ENCODE peak calls at places on chromosomes 12 and 14, in six cellular contexts. K is transverse colon, F is GM23338, R is prostate gland, S is stomach, H is suprapubic skin. A is an unnamed sample.

GRCh38 chr12:81206425-81206824 is 128.5 kb downstream of the ACSS3 start:
- DNase-seq in F (peak), K (no peak), R (no peak), S (no peak), H (no peak), A (no peak)

GRCh38 chr12:110582286-110583136 is 607 bp downstream of the PPTC7 start:
- DNase-seq in H (peak), S (peak), R (peak), F (peak), K (peak), A (peak)

GRCh38 chr12:82359115-82359478 is 768 bp downstream of the METTL25 start:
- DNase-seq in F (peak), S (no peak), R (no peak), H (no peak), K (no peak), A (no peak)

GRCh38 chr12:58804749-58805148 is 115.6 kb downstream of the LRIG3 start:
- DNase-seq in R (no peak), K (no peak), H (no peak), S (no peak), F (peak), A (no peak)

GRCh38 chr14:106564058-106564643 is 1037.8 kb downstream of the TMEM121 start:
- DNase-seq in H (no peak), F (peak), R (no peak), S (no peak), K (peak), A (no peak)

GRCh38 chr14:39266589-39266870 is 32.8 kb downstream of the MIA2 start:
- DNase-seq in F (no peak), H (peak), R (peak), K (peak), S (peak), A (peak)

GRCh38 chr12:47114481-47114892 is 34.7 kb upstream of the AMIGO2 start:
- DNase-seq in R (no peak), F (no peak), H (no peak), K (no peak), S (no peak), A (no peak)

GRCh38 chr12:63753743-63754142 is 26.0 kb upstream of the RXYLT1 start:
- DNase-seq in K (no peak), R (no peak), S (no peak), H (no peak), F (peak), A (no peak)

GRCh38 chr14:104134061-104134965 is 4.1 kb upstream of the KIF26A start:
- DNase-seq in R (no peak), F (no peak), K (no peak), H (peak), S (no peak), A (no peak)

GRCh38 chr14:100824156-100824555 is 1.8 kb upstream of the MEG3 start:
- DNase-seq in K (no peak), H (no peak), S (no peak), F (peak), R (no peak), A (no peak)

GRCh38 chr12:50087995-50088394 is 2.9 kb downstream of the SMARCD1 start:
- DNase-seq in K (no peak), H (no peak), F (no peak), R (no peak), S (no peak), A (no peak)

GRCh38 chr12:16608346-16608745 is 2.4 kb upstream of the LMO3 start:
- DNase-seq in H (no peak), R (no peak), K (no peak), F (no peak), S (no peak), A (no peak)

GRCh38 chr12:11780521-11781101 is 131.1 kb downstream of the ETV6 start:
- DNase-seq in R (no peak), F (no peak), H (no peak), S (no peak), K (no peak), A (no peak)

GRCh38 chr12:6764011-6764828 is 1.9 kb upstream of the PTMS start:
- DNase-seq in F (peak), H (peak), S (peak), R (peak), K (peak), A (peak)

GRCh38 chr12:132827763-132828703 is 636 bp downstream of the GOLGA3 start:
- DNase-seq in H (peak), R (peak), F (peak), S (peak), K (peak), A (peak)

GRCh38 chr12:112419269-112420133 is 754 bp downstream of the PTPN11 start:
- DNase-seq in R (peak), F (peak), S (peak), H (peak), K (peak), A (peak)

GRCh38 chr12:41992692-41993215 is 151.9 kb downstream of the GXYLT1 start:
- DNase-seq in R (no peak), H (no peak), S (no peak), K (no peak), F (no peak), A (no peak)

GRCh38 chr14:55556929-55557623 is 22.9 kb upstream of the KTN1 start:
- DNase-seq in R (peak), H (peak), F (no peak), S (peak), K (peak), A (peak)

GRCh38 chr12:121144416-121144914 is 11.8 kb downstream of the P2RX7 start:
- DNase-seq in H (no peak), R (no peak), K (no peak), S (no peak), F (no peak), A (no peak)

GRCh38 chr14:80055912-80056801 is 155.1 kb downstream of the DIO2 start:
- DNase-seq in S (peak), H (no peak), R (peak), F (peak), K (peak), A (peak)

GRCh38 chr12:113142173-113142885 is 6.8 kb upstream of the RASAL1 start:
- DNase-seq in R (no peak), K (peak), F (no peak), H (peak), S (peak), A (peak)

GRCh38 chr14:21026251-21026987 is 1.6 kb upstream of the NDRG2 start:
- DNase-seq in K (no peak), R (no peak), H (no peak), F (peak), S (no peak), A (no peak)

GRCh38 chr12:47742253-47742825 is 16.3 kb downstream of the RAPGEF3 start:
- DNase-seq in S (peak), R (no peak), H (no peak), K (peak), F (peak), A (peak)

GRCh38 chr12:100716658-100716948 is 78.0 kb upstream of the ANO4 start:
- DNase-seq in S (no peak), K (no peak), H (no peak), R (no peak), F (peak), A (no peak)

GRCh38 chr14:104984056-104984894 is 1.3 kb upstream of the CLBA1 start:
- DNase-seq in S (no peak), R (no peak), F (no peak), H (peak), K (no peak), A (no peak)

GRCh38 chr12:105921872-105922669 is 216.7 kb downstream of the NUAK1 start:
- DNase-seq in K (no peak), R (no peak), S (no peak), H (no peak), F (no peak), A (no peak)

GRCh38 chr14:96249016-96249415 is 7.0 kb upstream of the BDKRB1 start:
- DNase-seq in K (no peak), F (no peak), H (no peak), S (no peak), R (no peak), A (no peak)

GRCh38 chr12:119940881-119941280 is 48.2 kb upstream of the BICDL1 start:
- DNase-seq in H (no peak), R (no peak), S (no peak), F (peak), K (no peak), A (no peak)

GRCh38 chr14:60945984-60946383 is 34.9 kb downstream of the TRMT5 start:
- DNase-seq in F (no peak), H (no peak), S (no peak), R (no peak), K (no peak), A (no peak)
- TF ChIP-seq POLR2AphosphoS5 in F (no peak), H (no peak), S (no peak), R (no peak), K (no peak), A (no peak)

GRCh38 chr12:54333420-54334034 is 8.6 kb downstream of the COPZ1 start:
- DNase-seq in R (no peak), F (no peak), S (no peak), H (no peak), K (no peak), A (no peak)

GRCh38 chr12:54337854-54338650 is 13.1 kb downstream of the COPZ1 start:
- DNase-seq in F (no peak), K (no peak), H (no peak), S (no peak), R (no peak), A (no peak)

GRCh38 chr12:54338682-54339296 is 13.9 kb downstream of the COPZ1 start:
- DNase-seq in S (no peak), H (no peak), R (no peak), K (no peak), F (no peak), A (no peak)

GRCh38 chr12:54340845-54341244 is 15.9 kb downstream of the COPZ1 start:
- DNase-seq in H (no peak), R (no peak), F (no peak), S (no peak), K (no peak), A (no peak)

GRCh38 chr12:54337280-54337842 is 12.4 kb downstream of the COPZ1 start:
- DNase-seq in R (no peak), F (no peak), H (no peak), K (no peak), S (no peak), A (no peak)
- H3K27ac ChIP-seq in R (no peak), F (no peak), H (peak), K (peak), S (peak), A (peak)

GRCh38 chr12:2429032-2429431 is 365.7 kb upstream of the FKBP4 start:
- DNase-seq in F (no peak), R (no peak), K (no peak), H (no peak), S (no peak), A (no peak)
- TF ChIP-seq POLR2AphosphoS5 in F (no peak), R (no peak), K (no peak), H (no peak), S (peak), A (no peak)

GRCh38 chr14:50344831-50345563 is 32.9 kb downstream of the DMAC2L start:
- DNase-seq in R (peak), F (no peak), H (no peak), S (no peak), K (no peak), A (no peak)
- H3K27ac ChIP-seq in R (peak), F (no peak), H (no peak), S (no peak), K (peak), A (no peak)

GRCh38 chr12:76559277-76560082 is at the start of gene OSBPL8:
- DNase-seq in F (peak), R (peak), K (peak), S (peak), H (peak), A (peak)
- TF ChIP-seq POLR2AphosphoS5 in F (peak), R (peak), K (peak), S (peak), H (peak), A (peak)

GRCh38 chr14:94171208-94171607 is 2.9 kb upstream of the PPP4R4 start:
- DNase-seq in R (no peak), H (no peak), K (no peak), S (no peak), F (no peak), A (no peak)
- H3K27ac ChIP-seq in R (no peak), H (no peak), K (no peak), S (no peak), F (no peak), A (no peak)

GRCh38 chr12:27549801-27550652 is 26.0 kb downstream of the PPFIBP1 start:
- DNase-seq in R (peak), H (peak), F (peak), K (peak), S (peak), A (peak)

GRCh38 chr12:27548301-27549199 is 24.5 kb downstream of the PPFIBP1 start:
- DNase-seq in S (no peak), R (no peak), F (no peak), H (no peak), K (no peak), A (no peak)

GRCh38 chr12:27547592-27547991 is 23.6 kb downstream of the PPFIBP1 start:
- DNase-seq in S (no peak), K (no peak), H (no peak), R (no peak), F (no peak), A (no peak)

GRCh38 chr12:27550653-27550975 is 26.6 kb downstream of the PPFIBP1 start:
- DNase-seq in H (no peak), F (no peak), R (no peak), K (no peak), S (no peak), A (no peak)

DNA sequence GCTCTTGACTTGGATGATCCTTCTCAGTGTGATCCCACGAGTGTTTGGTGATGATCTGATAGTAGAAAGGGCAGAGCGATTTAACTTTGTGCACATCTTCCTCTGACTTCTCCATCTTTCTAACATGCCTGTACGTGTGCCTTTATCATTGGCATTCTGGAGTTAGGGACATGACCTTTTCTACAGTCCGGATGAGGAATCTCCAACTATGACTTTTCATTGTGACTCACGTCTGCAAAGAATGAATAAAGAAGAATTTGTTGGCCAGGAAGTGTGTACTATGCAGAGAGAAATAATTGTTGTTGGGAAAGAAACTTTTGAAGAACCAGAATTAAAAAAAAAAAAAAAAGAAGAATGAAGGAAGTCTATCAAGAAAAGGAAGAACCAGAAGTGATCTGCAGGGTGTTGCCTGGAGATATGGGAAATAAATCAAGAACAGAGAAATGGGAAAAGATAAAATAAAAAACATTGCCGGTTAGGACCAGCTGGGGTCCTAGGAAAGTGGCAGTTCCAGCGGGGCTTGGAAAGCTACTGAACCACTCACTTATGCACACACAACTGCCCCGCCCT is 25.3 kb downstream of the PPFIBP1 start:
- DNase-seq in R (no peak), S (no peak), H (no peak), K (no peak), F (no peak), A (no peak)
- TF ChIP-seq POLR2AphosphoS5 in R (no peak), S (no peak), H (no peak), K (peak), F (no peak), A (no peak)

GRCh38 chr14:92644601-92645515 is 103.6 kb downstream of the LGMN start:
- DNase-seq in K (no peak), H (no peak), R (no peak), F (no peak), S (no peak), A (no peak)
- H3K27ac ChIP-seq in K (peak), H (no peak), R (peak), F (no peak), S (peak), A (no peak)

DNA sequence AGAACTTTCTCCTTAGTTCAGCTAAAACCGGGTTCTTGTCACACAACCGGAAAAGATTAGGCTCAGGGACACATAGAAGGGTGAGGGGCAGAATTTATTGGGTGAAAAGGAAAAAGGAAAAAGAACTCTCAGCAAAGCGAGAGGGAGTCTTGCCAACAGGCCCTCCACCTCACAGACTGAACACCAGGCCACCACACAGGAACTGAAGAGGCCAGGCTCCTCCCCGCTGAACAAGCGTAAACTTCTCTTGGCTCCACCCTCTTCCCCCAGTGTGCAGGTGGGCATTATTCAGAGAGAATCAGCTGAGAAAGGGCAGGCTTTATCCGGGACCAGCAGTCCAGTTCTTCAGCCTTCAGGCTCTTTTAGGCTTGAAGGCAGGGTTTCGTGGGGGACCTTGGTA is 125.6 kb upstream of the FGD4 start:
- DNase-seq in R (no peak), S (no peak), K (peak), H (no peak), F (peak), A (no peak)
- TF ChIP-seq POLR2AphosphoS5 in R (no peak), S (no peak), K (no peak), H (no peak), F (no peak), A (no peak)

GRCh38 chr12:31494455-31494854 is 96.5 kb downstream of the DENND5B start:
- DNase-seq in H (no peak), F (no peak), R (no peak), S (no peak), K (no peak), A (no peak)

GRCh38 chr12:31498424-31498823 is 92.5 kb downstream of the DENND5B start:
- DNase-seq in H (no peak), S (no peak), R (no peak), F (no peak), K (no peak), A (no peak)

GRCh38 chr12:31492599-31493196 is 98.2 kb downstream of the DENND5B start:
- DNase-seq in S (no peak), R (no peak), K (no peak), F (no peak), H (no peak), A (no peak)

GRCh38 chr12:31499567-31499966 is 91.4 kb downstream of the DENND5B start:
- DNase-seq in K (no peak), H (no peak), S (no peak), R (no peak), F (no peak), A (no peak)

DNA sequence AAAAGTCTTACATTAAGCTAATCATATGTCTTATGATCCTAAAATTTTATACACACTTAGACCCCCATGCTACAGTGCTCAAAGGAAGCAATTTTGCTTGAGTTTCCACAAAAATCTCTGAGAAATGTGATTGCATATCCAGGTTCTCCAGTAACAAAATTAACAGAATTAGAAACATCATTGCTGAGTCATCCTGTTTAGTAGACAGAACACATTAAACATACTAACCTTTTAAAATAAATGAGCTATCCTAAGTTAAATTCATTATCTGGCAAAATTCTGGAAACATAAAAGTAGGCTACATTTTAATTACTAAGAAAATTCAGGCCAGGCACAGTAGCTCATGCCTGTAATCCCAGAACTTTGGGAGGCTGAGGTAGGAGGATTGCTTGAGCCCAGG is 94.7 kb downstream of the DENND5B start:
- DNase-seq in K (no peak), S (no peak), H (no peak), F (no peak), R (no peak), A (no peak)
- H3K27ac ChIP-seq in K (no peak), S (no peak), H (no peak), F (peak), R (no peak), A (no peak)